ENCODE peak calls at places on chromosomes 5 and 9, in eight cellular contexts. O is esophagus squamous epithelium, Y is heart left ventricle, Q is prostate gland, Z is body of pancreas, V is GM12878, A is Peyer's patch, R is IMR-90. C is an unnamed sample. For H3K4me1, the result is how much of the 10 kb centered on the place peaks cover.

GRCh38 chr9:19934301-19934868 is 145.5 kb upstream of the SLC24A2 start:
- DNase-seq in V (no peak), Z (peak), Q (no peak), Y (peak), A (peak), O (no peak), R (peak), C (no peak)

GRCh38 chr5:27472875-27473274 is 434.5 kb upstream of the CDH9 start:
- DNase-seq in R (no peak), Y (no peak), V (no peak), Z (no peak), Q (no peak), O (no peak), A (no peak), C (no peak)

GRCh38 chr9:37324691-37325490 is 97.6 kb upstream of the GRHPR start:
- DNase-seq in Z (no peak), Y (no peak), R (no peak), Q (no peak), O (no peak), V (no peak), A (no peak), C (no peak)

GRCh38 chr9:123220127-123220526 is 48.3 kb downstream of the STRBP start:
- DNase-seq in V (no peak), O (no peak), R (no peak), Z (no peak), Q (no peak), Y (no peak), A (no peak), C (no peak)

GRCh38 chr5:33472805-33473409 is 32.1 kb downstream of the TARS1 start:
- DNase-seq in Z (no peak), V (no peak), A (no peak), R (no peak), Y (no peak), Q (no peak), O (no peak), C (no peak)

GRCh38 chr5:172403191-172403794 is 51.0 kb downstream of the SH3PXD2B start:
- DNase-seq in O (no peak), R (peak), Q (peak), Z (peak), A (no peak), Y (peak), V (no peak), C (peak)

GRCh38 chr9:70438341-70438924 is 24.0 kb upstream of the KLF9 start:
- DNase-seq in Y (peak), Z (peak), O (no peak), R (peak), A (peak), V (no peak), Q (peak), C (peak)

GRCh38 chr9:86043999-86044398 is 55.4 kb downstream of the GOLM1 start:
- DNase-seq in Z (no peak), Q (no peak), Y (no peak), O (no peak), A (no peak), V (no peak), R (no peak), C (no peak)

GRCh38 chr5:139795074-139796001 is at the start of gene PSD2:
- DNase-seq in O (no peak), A (peak), Y (no peak), Z (peak), Q (peak), R (no peak), V (no peak), C (no peak)

GRCh38 chr5:7805379-7805778 is 45.6 kb downstream of the CFAP90 start:
- DNase-seq in V (no peak), A (no peak), O (no peak), R (peak), Y (no peak), Z (no peak), Q (no peak), C (no peak)

GRCh38 chr5:169545762-169546161 is 37.8 kb upstream of the SPDL1 start:
- DNase-seq in Q (no peak), V (no peak), Y (no peak), Z (no peak), O (no peak), A (no peak), R (peak), C (no peak)

GRCh38 chr5:139402561-139403158 is 1.2 kb downstream of the SPATA24 start:
- DNase-seq in Y (no peak), A (no peak), Z (no peak), R (no peak), V (no peak), O (no peak), Q (no peak), C (peak)

GRCh38 chr9:134525841-134526797 is 115.5 kb upstream of the COL5A1 start:
- DNase-seq in V (no peak), A (peak), Z (peak), Y (peak), O (no peak), R (no peak), Q (no peak), C (no peak)

GRCh38 chr5:6469836-6470235 is 21.2 kb downstream of the UBE2QL1 start:
- DNase-seq in A (no peak), V (no peak), Q (no peak), Y (no peak), Z (no peak), R (no peak), O (no peak), C (no peak)

GRCh38 chr5:54547711-54548250 is 30.2 kb downstream of the SNX18 start:
- DNase-seq in Y (peak), Z (peak), V (no peak), A (no peak), Q (no peak), R (peak), O (no peak), C (peak)

GRCh38 chr9:121987312-121987711 is 105.8 kb downstream of the TTLL11 start:
- DNase-seq in V (no peak), Z (no peak), O (no peak), A (no peak), R (no peak), Q (no peak), Y (no peak), C (no peak)

GRCh38 chr5:17203329-17204132 is 13.9 kb upstream of the BASP1 start:
- DNase-seq in O (no peak), A (no peak), Y (no peak), R (peak), Z (peak), Q (peak), V (no peak), C (no peak)

GRCh38 chr9:28464817-28465216 is 891.5 kb upstream of the C9orf72 start:
- DNase-seq in Q (no peak), A (no peak), Z (no peak), Y (no peak), O (no peak), V (no peak), R (no peak), C (no peak)

GRCh38 chr5:124570285-124571035 is 176.0 kb downstream of the ZNF608 start:
- DNase-seq in Q (no peak), Y (no peak), Z (no peak), O (no peak), V (no peak), R (no peak), A (no peak), C (no peak)

GRCh38 chr5:103013933-103014552 is 105.9 kb downstream of the GIN1 start:
- DNase-seq in O (no peak), Z (no peak), Y (no peak), A (no peak), R (peak), V (no peak), Q (no peak), C (no peak)

GRCh38 chr5:72179816-72180440 is 72.7 kb downstream of the MAP1B start:
- DNase-seq in R (no peak), Q (peak), Z (no peak), O (no peak), A (no peak), V (no peak), Y (no peak), C (no peak)

GRCh38 chr9:33099754-33100153 is 23.3 kb upstream of the SMU1 start:
- DNase-seq in Z (no peak), A (no peak), O (no peak), V (no peak), Y (no peak), Q (no peak), R (no peak), C (no peak)

GRCh38 chr5:180799902-180800801 is 2.5 kb downstream of the MGAT1 start:
- DNase-seq in A (peak), V (no peak), O (no peak), Q (no peak), Z (no peak), Y (no peak), R (peak), C (no peak)

GRCh38 chr9:127445851-127446719 is 5.1 kb downstream of the RPL12 start:
- DNase-seq in Q (no peak), Y (no peak), R (no peak), A (peak), Z (no peak), V (no peak), O (no peak), C (no peak)

GRCh38 chr9:122551371-122551770 is 1.5 kb upstream of the OR1N2 start:
- DNase-seq in A (no peak), O (no peak), Z (no peak), Y (no peak), V (no peak), R (no peak), Q (no peak), C (no peak)

GRCh38 chr9:82513242-82513750 is 524.7 kb downstream of the SPATA31D1 start:
- DNase-seq in Y (no peak), O (no peak), R (peak), Z (no peak), V (no peak), Q (no peak), A (no peak), C (no peak)

GRCh38 chr5:64834611-64835010 is 65.9 kb downstream of the CWC27 start:
- DNase-seq in R (no peak), O (no peak), Y (no peak), Z (no peak), Q (no peak), V (no peak), A (no peak), C (no peak)

GRCh38 chr9:21450733-21451394 is 10.6 kb downstream of the IFNA1 start:
- DNase-seq in Z (no peak), Q (no peak), R (peak), O (no peak), Y (no peak), A (no peak), V (no peak), C (no peak)

GRCh38 chr5:60184599-60184998 is 291.1 kb upstream of the PDE4D start:
- DNase-seq in A (no peak), R (no peak), O (no peak), Z (no peak), Q (no peak), Y (no peak), V (no peak), C (no peak)

GRCh38 chr5:75710630-75711029 is 6.6 kb downstream of the POC5 start:
- DNase-seq in R (no peak), A (no peak), V (no peak), Z (peak), O (no peak), Y (no peak), Q (no peak), C (no peak)

GRCh38 chr9:137294684-137295312 is 7.3 kb downstream of the NRARP start:
- DNase-seq in V (no peak), Q (no peak), Y (peak), A (no peak), R (peak), O (no peak), Z (no peak), C (no peak)

GRCh38 chr5:137794863-137795262 is 40.7 kb upstream of the HNRNPA0 start:
- DNase-seq in Q (no peak), V (no peak), O (no peak), A (no peak), R (no peak), Z (no peak), Y (no peak), C (no peak)
- TF ChIP-seq POLR2A in Q (no peak), V (no peak), O (no peak), A (no peak), R (no peak), Z (no peak), Y (no peak), C (no peak)

DNA sequence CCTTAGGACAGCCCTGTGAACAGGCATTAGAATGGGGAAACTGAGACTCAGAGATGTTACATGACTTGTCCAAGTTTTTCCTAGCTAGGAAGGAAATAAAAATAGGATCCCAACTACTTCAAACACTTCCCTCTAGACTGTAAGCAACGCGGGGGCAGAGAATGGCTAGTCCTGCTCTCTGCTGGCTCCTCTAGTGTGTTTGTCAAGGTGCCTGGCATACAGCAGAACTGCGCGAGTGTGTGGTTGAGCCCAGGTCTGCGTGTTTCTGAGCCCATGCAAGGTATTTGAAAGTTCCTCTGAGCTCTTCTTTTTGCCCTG is 152.5 kb downstream of the MACROH2A1 start:
- DNase-seq in Q (no peak), V (no peak), O (no peak), A (peak), Y (no peak), R (no peak), Z (no peak), C (no peak)
- H3K4me3 ChIP-seq in Q (no peak), V (no peak), O (no peak), A (no peak), Y (no peak), R (no peak), Z (no peak), C (no peak)

GRCh38 chr5:132464155-132464939 is 26.2 kb downstream of the IRF1 start:
- DNase-seq in Q (no peak), Y (no peak), A (peak), Z (no peak), V (no peak), O (no peak), R (no peak), C (no peak)

GRCh38 chr5:132461235-132461634 is 29.3 kb downstream of the IRF1 start:
- DNase-seq in Z (no peak), Q (no peak), R (no peak), O (no peak), Y (no peak), V (no peak), A (no peak), C (no peak)

GRCh38 chr5:132461671-132462070 is 28.9 kb downstream of the IRF1 start:
- DNase-seq in R (no peak), O (no peak), Z (no peak), Q (no peak), A (no peak), Y (no peak), V (no peak), C (no peak)

GRCh38 chr5:132463808-132464154 is 26.8 kb downstream of the IRF1 start:
- DNase-seq in O (no peak), Y (no peak), R (no peak), V (no peak), Q (no peak), A (no peak), Z (no peak), C (no peak)

DNA sequence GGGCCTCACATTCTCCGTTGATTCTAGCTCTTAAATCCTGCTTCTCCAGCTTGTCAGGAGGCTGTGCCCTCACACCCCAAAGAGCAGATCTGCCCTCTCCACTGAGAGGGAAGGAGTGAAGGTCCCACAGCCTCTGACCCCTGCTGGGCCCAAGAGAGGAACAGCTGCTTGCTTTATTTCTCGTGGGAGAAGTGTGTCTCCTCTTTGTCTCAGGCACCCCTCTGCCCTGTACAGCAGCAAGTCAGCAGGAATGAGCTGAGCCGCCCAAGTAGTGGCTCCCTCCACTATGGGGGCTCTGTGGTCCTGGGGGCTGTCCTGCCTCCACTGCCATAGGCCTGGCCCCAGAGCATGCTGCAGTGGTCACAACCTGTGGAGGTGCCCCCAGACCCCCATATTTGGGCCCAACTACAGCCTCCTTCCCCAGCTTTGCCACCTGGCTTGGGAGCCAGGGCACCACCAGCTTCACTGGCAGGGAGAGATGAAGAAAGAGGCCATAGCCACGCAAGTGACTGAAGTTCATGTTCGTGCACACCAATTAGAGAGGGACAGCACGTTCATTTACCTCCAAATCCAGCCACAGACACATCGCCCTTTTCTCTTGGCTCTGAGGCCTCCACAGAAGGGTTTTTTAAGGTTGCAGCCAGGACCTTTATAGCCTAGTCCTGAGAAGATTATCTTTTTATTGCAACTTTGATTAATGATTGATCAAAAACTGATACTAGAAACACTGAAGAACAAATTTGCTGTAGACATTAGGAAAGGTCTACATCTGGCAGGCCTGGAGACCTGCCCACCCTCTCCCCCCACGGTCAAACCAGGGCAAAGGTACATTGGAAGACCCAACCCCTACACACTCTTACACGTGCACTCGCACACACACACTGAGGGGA is 27.5 kb downstream of the IRF1 start:
- DNase-seq in A (peak), O (no peak), Q (no peak), Y (no peak), Z (no peak), R (no peak), V (no peak), C (no peak)
- H3K4me1 ChIP-seq in A (half or more), O (under half), Q (under half), Y (half or more), Z (under half), R (under half), V (half or more), C (under half)

GRCh38 chr5:94111209-94112004 is 370.0 kb upstream of the POU5F2 start:
- DNase-seq in A (peak), Y (peak), Z (peak), Q (peak), R (peak), O (peak), V (peak), C (peak)
- TF ChIP-seq POLR2A in A (peak), Y (peak), Z (peak), Q (peak), R (peak), O (peak), V (peak), C (peak)

DNA sequence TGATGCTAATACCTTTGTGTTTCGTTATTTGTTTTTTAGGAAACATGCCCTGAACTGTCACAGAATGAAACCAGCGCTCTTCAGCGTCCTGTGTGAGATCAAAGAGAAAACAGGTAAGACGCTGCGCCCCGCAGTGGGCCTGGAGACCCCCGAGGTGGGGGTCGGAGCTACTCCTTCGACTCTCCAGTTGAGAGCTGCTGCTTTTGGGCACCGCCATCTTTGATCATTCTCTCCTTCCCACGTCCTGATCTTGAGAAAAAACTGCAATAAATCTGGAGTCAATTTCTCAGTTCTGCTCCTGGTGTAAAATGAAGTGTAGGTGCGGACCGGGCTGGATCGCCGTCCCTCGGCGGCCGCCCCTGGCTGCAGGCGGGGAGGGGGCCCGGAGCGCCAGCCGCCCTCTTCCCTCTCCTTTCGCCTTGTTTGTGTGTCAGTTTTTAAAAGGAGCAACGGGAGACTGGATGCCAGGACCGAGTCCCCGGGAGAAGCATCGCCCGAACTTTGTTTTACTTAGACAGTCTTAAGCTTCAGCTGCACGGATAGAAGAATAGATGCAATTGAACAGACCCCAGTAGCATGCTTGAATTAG is 1.4 kb downstream of the PBX3 start:
- DNase-seq in V (no peak), Q (peak), Z (no peak), A (no peak), O (no peak), Y (no peak), R (no peak), C (no peak)
- H3K4me3 ChIP-seq in V (peak), Q (peak), Z (peak), A (peak), O (peak), Y (peak), R (peak), C (peak)

GRCh38 chr5:150460781-150461180 is 11.2 kb upstream of the RPS14 start:
- DNase-seq in Q (no peak), Z (no peak), O (no peak), A (no peak), V (no peak), Y (no peak), R (no peak), C (no peak)
- H3K4me1 ChIP-seq in Q (under half), Z (under half), O (under half), A (under half), V (under half), Y (under half), R (under half), C (under half)

DNA sequence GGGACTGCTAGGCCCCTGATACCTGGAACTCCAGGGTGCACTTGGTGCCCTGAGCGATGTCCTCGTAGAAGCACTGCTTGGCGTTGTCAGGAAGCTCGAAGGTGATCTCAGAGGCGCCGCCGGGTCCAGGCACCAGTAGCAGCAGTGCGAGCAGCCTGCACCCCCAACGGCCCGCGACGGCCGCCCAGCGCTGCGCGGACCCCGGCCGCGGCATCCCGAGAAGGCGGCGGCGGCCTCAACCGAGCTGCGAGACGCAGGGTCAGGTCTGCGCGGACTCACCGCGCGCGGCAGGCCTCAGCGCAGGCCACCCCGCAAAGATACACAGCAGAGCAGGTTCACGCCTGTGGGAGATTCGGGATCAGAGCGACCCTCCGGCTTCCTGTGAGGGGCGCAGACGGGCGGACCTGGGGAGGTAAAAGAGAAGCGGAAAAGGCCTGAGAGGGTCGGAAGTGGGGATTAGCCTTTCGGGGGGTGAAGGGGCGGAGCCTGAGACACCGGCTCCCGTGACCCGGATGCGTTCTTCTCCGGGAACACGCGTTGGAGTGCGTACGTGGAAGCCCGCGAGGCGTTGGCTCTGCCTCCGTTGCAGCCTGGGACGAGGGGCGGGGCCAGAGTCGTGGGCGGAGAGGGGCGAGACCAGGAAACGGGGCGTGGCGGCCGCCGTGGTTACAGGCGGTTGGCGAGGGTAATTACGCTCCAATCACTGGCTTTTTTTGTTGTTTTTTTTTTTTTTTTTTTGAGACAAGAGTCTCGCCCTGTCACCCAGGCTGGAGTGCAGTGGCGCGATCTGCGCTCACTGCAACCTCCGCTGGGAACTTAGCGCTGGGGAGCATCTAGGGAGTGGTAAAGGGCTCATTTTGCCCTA is at the start of gene TMED7:
- DNase-seq in V (peak), R (peak), A (peak), O (peak), Y (peak), Z (peak), Q (peak), C (peak)
- TF ChIP-seq POLR2A in V (peak), R (peak), A (peak), O (peak), Y (peak), Z (peak), Q (peak), C (peak)

C was measured in gastrocnemius medialis.